ENCODE peak calls at places on chromosomes 6 and 20, in six cellular contexts. Y is upper lobe of right lung; A is adipocyte; I is CD8-positive, alpha-beta T cell; S is A549; W is mammary epithelial cell. E is an unnamed sample. For H3K4me1, the result is how much of the 10 kb centered on the place peaks cover.

GRCh38 chr20:58431134-58431533 is 42.1 kb downstream of the VAPB start:
- DNase-seq in I (no peak), S (no peak), W (no peak), A (peak), Y (no peak), E (no peak)

GRCh38 chr20:51586005-51586440 is 43.5 kb upstream of the NFATC2 start:
- DNase-seq in W (peak), A (peak), Y (no peak), I (no peak), S (peak), E (no peak)

GRCh38 chr6:131773284-131773950 is 34.4 kb upstream of the ENPP1 start:
- DNase-seq in Y (no peak), W (no peak), S (no peak), I (no peak), A (no peak), E (no peak)

GRCh38 chr6:156953478-156954146 is 176.4 kb downstream of the ARID1B start:
- DNase-seq in I (no peak), Y (no peak), S (peak), W (peak), A (peak), E (no peak)

GRCh38 chr6:7311920-7312615 is 931 bp downstream of the SSR1 start:
- DNase-seq in W (peak), S (peak), Y (no peak), I (no peak), A (peak), E (no peak)

GRCh38 chr6:42860031-42860430 is 19.4 kb upstream of the RPL7L1 start:
- DNase-seq in Y (no peak), I (no peak), S (no peak), W (no peak), A (no peak), E (no peak)

GRCh38 chr20:33273117-33273851 is 9.7 kb upstream of the BPIFB1 start:
- DNase-seq in S (no peak), W (no peak), I (no peak), Y (no peak), A (no peak), E (no peak)

GRCh38 chr6:6277418-6277817 is 43.0 kb downstream of the F13A1 start:
- DNase-seq in W (peak), A (peak), Y (no peak), S (peak), I (no peak), E (no peak)

GRCh38 chr6:21438237-21438985 is 155.1 kb upstream of the SOX4 start:
- DNase-seq in W (peak), S (no peak), I (no peak), A (no peak), Y (no peak), E (no peak)

GRCh38 chr6:41577865-41578713 is 31.9 kb downstream of the FOXP4 start:
- DNase-seq in Y (peak), S (no peak), W (peak), A (no peak), I (no peak), E (peak)

GRCh38 chr6:44332585-44332984 is 9.9 kb upstream of the SPATS1 start:
- DNase-seq in Y (no peak), A (no peak), W (no peak), I (no peak), S (no peak), E (no peak)

GRCh38 chr6:146551545-146551944 is 7.9 kb downstream of the RAB32 start:
- DNase-seq in I (no peak), S (no peak), W (no peak), Y (no peak), A (no peak), E (no peak)

GRCh38 chr20:8331740-8332412 is 199.8 kb downstream of the PLCB1 start:
- DNase-seq in A (peak), I (no peak), W (no peak), Y (no peak), S (no peak), E (no peak)

GRCh38 chr20:58020656-58021454 is 207.6 kb downstream of the ANKRD60 start:
- DNase-seq in S (no peak), A (no peak), W (no peak), I (no peak), Y (no peak), E (no peak)

GRCh38 chr6:151352410-151353399 is 38.7 kb downstream of the ZBTB2 start:
- DNase-seq in S (no peak), A (no peak), Y (no peak), I (peak), W (no peak), E (no peak)

GRCh38 chr20:45343867-45344721 is 4.1 kb downstream of the SDC4 start:
- DNase-seq in I (no peak), Y (no peak), W (peak), S (peak), A (peak), E (no peak)

GRCh38 chr20:22763257-22763906 is 179.0 kb upstream of the FOXA2 start:
- DNase-seq in I (no peak), W (peak), A (peak), S (peak), Y (no peak), E (no peak)

GRCh38 chr20:7841291-7841966 is 98.8 kb downstream of the HAO1 start:
- DNase-seq in I (no peak), W (peak), S (peak), Y (no peak), A (peak), E (no peak)

GRCh38 chr6:149094156-149094555 is 223.4 kb upstream of the TAB2 start:
- DNase-seq in Y (no peak), S (no peak), W (no peak), A (peak), I (no peak), E (no peak)

GRCh38 chr20:17537959-17538358 is 6.8 kb upstream of the BFSP1 start:
- DNase-seq in W (no peak), Y (no peak), I (no peak), A (no peak), S (no peak), E (no peak)

GRCh38 chr20:46350201-46350985 is 42.1 kb upstream of the CDH22 start:
- DNase-seq in Y (no peak), I (no peak), A (peak), S (peak), W (peak), E (no peak)

GRCh38 chr6:35391240-35391968 is 49.0 kb downstream of the PPARD start:
- DNase-seq in A (peak), S (peak), Y (no peak), W (peak), I (no peak), E (no peak)

GRCh38 chr6:14207493-14207892 is 89.9 kb downstream of the CD83 start:
- DNase-seq in S (peak), A (no peak), I (no peak), W (no peak), Y (no peak), E (no peak)

GRCh38 chr6:43724914-43725642 is 37.5 kb upstream of the MRPS18A start:
- DNase-seq in I (peak), S (no peak), A (peak), W (peak), Y (peak), E (peak)

GRCh38 chr6:127342296-127342945 is 988 bp downstream of the ECHDC1 start:
- DNase-seq in I (no peak), A (peak), Y (no peak), W (peak), S (peak), E (no peak)

GRCh38 chr6:97059473-97059872 is 134.9 kb downstream of the KLHL32 start:
- DNase-seq in S (peak), I (no peak), Y (no peak), W (peak), A (peak), E (no peak)

GRCh38 chr6:134288538-134289203 is 29.2 kb downstream of the SGK1 start:
- DNase-seq in Y (no peak), A (peak), W (peak), S (peak), I (no peak), E (no peak)

GRCh38 chr20:45341939-45342862 is 6.0 kb downstream of the SDC4 start:
- DNase-seq in S (no peak), Y (peak), I (no peak), W (peak), A (peak), E (peak)

GRCh38 chr6:160733045-160733646 is 31.1 kb downstream of the PLG start:
- DNase-seq in A (peak), W (peak), S (peak), Y (no peak), I (no peak), E (no peak)

GRCh38 chr6:25329982-25330381 is 50.8 kb downstream of the CARMIL1 start:
- DNase-seq in W (no peak), A (no peak), Y (no peak), S (no peak), I (no peak), E (no peak)

GRCh38 chr6:14228571-14228970 is 111.0 kb downstream of the CD83 start:
- DNase-seq in W (no peak), I (no peak), S (no peak), Y (no peak), A (no peak), E (no peak)

GRCh38 chr6:5334341-5334740 is 73.0 kb downstream of the FARS2 start:
- DNase-seq in Y (no peak), W (no peak), S (no peak), A (peak), I (no peak), E (no peak)

GRCh38 chr20:49247792-49248191 is 28.6 kb downstream of the DDX27 start:
- DNase-seq in A (no peak), W (no peak), I (no peak), Y (no peak), S (no peak), E (no peak)

GRCh38 chr20:10332656-10333421 is 101.2 kb downstream of the MKKS start:
- DNase-seq in A (peak), Y (no peak), W (no peak), S (no peak), I (no peak), E (no peak)

GRCh38 chr6:130968486-130968885 is 94.6 kb downstream of the EPB41L2 start:
- DNase-seq in Y (no peak), W (no peak), I (no peak), S (no peak), A (no peak), E (no peak)

GRCh38 chr6:154487367-154488275 is 22.9 kb downstream of the CNKSR3 start:
- DNase-seq in S (no peak), Y (no peak), W (no peak), I (no peak), A (peak), E (no peak)

GRCh38 chr20:44692932-44693476 is 22.2 kb upstream of the CCN5 start:
- DNase-seq in I (no peak), W (peak), Y (no peak), S (peak), A (peak), E (peak)

GRCh38 chr6:35033683-35034082 is 107.5 kb downstream of the TCP11 start:
- DNase-seq in I (no peak), Y (no peak), W (no peak), A (no peak), S (no peak), E (no peak)

GRCh38 chr20:36092424-36093024 is 62.0 kb upstream of the EPB41L1 start:
- DNase-seq in Y (peak), A (peak), W (no peak), S (peak), I (no peak), E (no peak)

GRCh38 chr20:48401359-48401758 is 426.4 kb downstream of the PREX1 start:
- DNase-seq in Y (no peak), I (no peak), W (no peak), A (no peak), S (no peak), E (no peak)

GRCh38 chr6:46381057-46381456 is 110.2 kb downstream of the RCAN2 start:
- DNase-seq in S (no peak), W (no peak), A (no peak), Y (no peak), I (no peak), E (no peak)
- H3K4me1 ChIP-seq in S (under half), W (under half), A (under half), Y (under half), I (under half), E (under half)

GRCh38 chr6:108621117-108621516 is 60.4 kb downstream of the FOXO3 start:
- DNase-seq in A (peak), Y (no peak), I (no peak), S (no peak), W (peak), E (no peak)

GRCh38 chr6:108619431-108620197 is 58.9 kb downstream of the FOXO3 start:
- DNase-seq in I (no peak), Y (no peak), S (no peak), W (peak), A (no peak), E (no peak)

GRCh38 chr6:108623995-108624394 is 63.3 kb downstream of the FOXO3 start:
- DNase-seq in A (no peak), Y (no peak), I (no peak), W (no peak), S (no peak), E (no peak)

GRCh38 chr6:108626777-108627176 is 66.1 kb downstream of the FOXO3 start:
- DNase-seq in A (no peak), I (no peak), S (no peak), W (no peak), Y (no peak), E (no peak)

GRCh38 chr6:108622601-108623335 is 62.1 kb downstream of the FOXO3 start:
- DNase-seq in Y (no peak), S (peak), W (peak), I (no peak), A (peak), E (no peak)
- H3K4me3 ChIP-seq in Y (no peak), S (no peak), W (no peak), I (no peak), A (peak), E (no peak)

GRCh38 chr6:137873273-137873762 is 6.3 kb downstream of the TNFAIP3 start:
- DNase-seq in W (peak), A (peak), Y (peak), I (no peak), S (peak), E (peak)

GRCh38 chr6:137871299-137871698 is 4.2 kb downstream of the TNFAIP3 start:
- DNase-seq in A (no peak), S (no peak), I (no peak), Y (no peak), W (no peak), E (no peak)

GRCh38 chr6:137870744-137871247 is 3.7 kb downstream of the TNFAIP3 start:
- DNase-seq in I (no peak), Y (no peak), A (no peak), W (peak), S (no peak), E (no peak)

GRCh38 chr6:137870286-137870685 is 3.2 kb downstream of the TNFAIP3 start:
- DNase-seq in A (no peak), I (no peak), S (no peak), Y (no peak), W (no peak), E (no peak)

GRCh38 chr6:137872071-137872470 is 5.0 kb downstream of the TNFAIP3 start:
- DNase-seq in I (no peak), S (no peak), W (peak), A (peak), Y (no peak), E (no peak)
- H3K4me1 ChIP-seq in I (half or more), S (under half), W (half or more), A (half or more), Y (half or more), E (under half)

GRCh38 chr6:3355358-3356055 is 96.8 kb downstream of the PSMG4 start:
- DNase-seq in A (no peak), W (no peak), Y (no peak), I (peak), S (no peak), E (peak)

GRCh38 chr6:3357669-3358068 is 98.9 kb downstream of the PSMG4 start:
- DNase-seq in A (no peak), I (no peak), S (no peak), Y (no peak), W (no peak), E (no peak)

GRCh38 chr6:3356056-3356823 is 97.5 kb downstream of the PSMG4 start:
- DNase-seq in I (peak), Y (peak), W (no peak), S (peak), A (no peak), E (peak)

GRCh38 chr6:3358413-3359090 is 98.3 kb downstream of the SLC22A23 start:
- DNase-seq in A (no peak), S (no peak), W (no peak), Y (no peak), I (no peak), E (no peak)

DNA sequence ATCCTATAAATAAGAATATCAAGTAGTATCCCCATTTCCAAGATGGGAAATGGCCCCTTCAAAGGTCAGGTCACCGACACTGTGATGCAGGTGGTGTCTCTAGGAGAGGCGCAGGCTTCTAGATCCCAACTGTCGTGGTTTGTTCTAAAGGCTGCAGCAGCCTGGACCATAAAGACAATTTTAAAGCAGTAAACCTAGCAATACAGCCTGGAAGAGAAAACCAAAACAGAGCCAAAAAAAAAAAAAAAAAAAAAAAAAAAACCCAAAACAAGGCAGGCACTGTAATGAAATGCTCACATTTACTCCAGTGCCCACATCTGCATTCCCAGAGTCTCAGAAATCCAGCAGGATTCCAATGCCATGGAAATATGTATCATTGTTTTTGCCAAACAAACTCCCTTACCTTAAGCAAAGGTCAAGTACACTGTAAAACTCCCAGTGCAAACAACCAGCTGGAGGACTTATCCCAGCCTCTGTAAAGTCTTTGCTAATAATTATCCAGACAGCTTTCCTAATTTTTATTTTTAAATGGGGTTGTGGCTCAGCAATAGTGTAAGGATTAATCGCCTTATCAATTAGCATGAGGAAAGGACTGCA is 98.2 kb downstream of the PSMG4 start:
- DNase-seq in A (no peak), S (peak), W (no peak), Y (no peak), I (no peak), E (no peak)
- H3K4me3 ChIP-seq in A (peak), S (peak), W (no peak), Y (no peak), I (no peak), E (no peak)

GRCh38 chr20:41613321-41613720 is 4.9 kb downstream of the CHD6 start:
- DNase-seq in Y (no peak), S (no peak), A (no peak), W (no peak), I (no peak), E (no peak)
- H3K4me1 ChIP-seq in Y (under half), S (under half), A (under half), W (under half), I (under half), E (under half)

GRCh38 chr6:123658848-123659247 is 22.1 kb upstream of the TRDN start:
- DNase-seq in Y (no peak), S (no peak), A (no peak), I (no peak), W (no peak), E (no peak)

GRCh38 chr6:123659960-123660748 is 23.4 kb upstream of the TRDN start:
- DNase-seq in I (no peak), W (no peak), S (no peak), Y (no peak), A (no peak), E (no peak)

GRCh38 chr6:123661105-123661891 is 24.5 kb upstream of the TRDN start:
- DNase-seq in S (no peak), I (no peak), A (no peak), W (no peak), Y (no peak), E (no peak)

DNA sequence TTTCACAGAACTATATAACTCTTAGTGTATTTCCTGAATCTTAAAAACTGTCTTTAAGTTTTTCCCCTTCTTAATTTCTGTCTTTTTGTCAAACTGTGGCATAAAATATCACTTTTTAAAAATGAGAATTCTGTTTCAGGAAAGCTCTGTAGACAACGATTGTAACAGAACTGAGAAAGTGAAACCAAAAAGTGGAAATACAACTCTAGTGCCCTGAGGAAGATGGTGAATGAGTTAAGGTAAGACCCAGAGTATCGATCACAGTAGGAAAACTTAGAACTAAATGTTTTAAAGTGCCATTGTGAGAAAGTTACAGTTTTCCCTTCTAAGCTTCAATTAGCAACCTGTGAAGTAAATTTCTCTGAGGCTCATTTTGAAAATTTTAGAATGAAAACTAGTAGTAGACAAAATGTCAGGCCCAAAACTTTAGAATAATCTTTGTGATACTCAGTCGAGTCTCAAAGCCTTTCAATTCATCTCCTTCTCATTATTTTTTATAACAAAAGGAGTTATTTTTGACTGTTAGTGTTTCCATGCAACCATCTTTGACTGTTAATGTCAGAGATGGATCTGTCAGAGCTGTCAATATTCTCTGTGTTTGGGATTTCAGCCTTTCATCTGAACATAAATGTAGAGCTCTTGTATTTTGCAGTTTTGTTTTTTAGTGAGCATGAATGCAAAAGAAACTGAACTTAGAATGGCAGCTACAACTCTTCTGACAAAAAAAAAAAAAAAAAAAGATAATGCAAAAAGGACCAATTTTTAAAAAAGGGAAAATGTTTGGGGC is 19.0 kb upstream of the TRDN start:
- DNase-seq in A (peak), I (no peak), S (no peak), Y (no peak), W (peak), E (no peak)
- H3K4me3 ChIP-seq in A (peak), I (no peak), S (no peak), Y (peak), W (peak), E (no peak)

GRCh38 chr6:45930419-45931059 is 85.1 kb downstream of the CLIC5 start:
- DNase-seq in S (peak), I (peak), A (peak), W (peak), Y (peak), E (peak)
- H3K4me1 ChIP-seq in S (under half), I (under half), A (under half), W (under half), Y (under half), E (under half)

DNA sequence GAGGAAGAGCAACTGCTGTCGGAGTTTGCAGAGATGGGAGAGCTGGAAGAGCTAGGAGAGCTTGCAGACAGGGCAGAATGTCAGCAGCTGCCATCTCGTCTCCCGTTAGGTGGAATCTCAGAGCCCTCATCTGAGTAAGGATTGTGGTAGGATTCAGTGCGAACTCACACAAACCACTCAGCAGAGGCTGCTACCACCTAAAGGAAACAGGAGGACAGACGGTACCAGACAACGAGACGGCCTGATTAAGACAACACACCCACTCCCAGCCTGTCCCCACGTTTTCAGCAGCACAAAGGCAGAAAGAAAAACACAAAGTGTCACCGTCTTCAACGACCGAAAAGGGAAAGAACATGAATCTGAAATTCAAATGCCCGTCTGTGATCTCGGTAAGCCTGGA is 4.1 kb downstream of the LEMD2 start:
- DNase-seq in I (no peak), W (no peak), S (no peak), Y (no peak), A (no peak), E (no peak)
- H3K4me3 ChIP-seq in I (no peak), W (no peak), S (no peak), Y (no peak), A (no peak), E (no peak)

E was measured in right lobe of liver.